ENCODE peak calls at places on chromosomes 2 and 18, in nine cellular contexts. Z is AG09309; H is B cell; R is HL-60; U is CD8-positive, alpha-beta T cell; A is HCT116; T is body of pancreas; E is cardiac fibroblast; S is BE2C. O is an unnamed sample.

GRCh38 chr18:429030-429429 is 71.5 kb downstream of the COLEC12 start:
- DNase-seq in A (no peak), T (no peak), E (peak), R (no peak), Z (no peak), H (no peak), S (no peak), U (no peak), O (no peak)

GRCh38 chr2:142040554-142040953 is 90.3 kb downstream of the LRP1B start:
- DNase-seq in E (no peak), A (no peak), S (no peak), H (no peak), Z (no peak), T (no peak), R (no peak), U (no peak), O (no peak)

GRCh38 chr2:134333646-134334189 is 79.8 kb downstream of the MGAT5 start:
- DNase-seq in A (no peak), Z (no peak), R (no peak), S (peak), H (no peak), U (no peak), E (peak), T (no peak), O (no peak)

GRCh38 chr2:176118606-176119370 is 2.2 kb downstream of the HOXD10 start:
- DNase-seq in U (no peak), R (no peak), A (peak), H (no peak), E (no peak), T (peak), S (peak), Z (no peak), O (no peak)

GRCh38 chr2:120267348-120267747 is 14.7 kb downstream of the RALB start:
- DNase-seq in R (no peak), E (no peak), H (no peak), T (no peak), U (no peak), A (no peak), S (no peak), Z (no peak), O (no peak)

GRCh38 chr18:55694291-55694690 is 106.3 kb upstream of the TCF4 start:
- DNase-seq in H (no peak), R (no peak), E (no peak), A (no peak), T (no peak), S (no peak), U (no peak), Z (peak), O (no peak)

GRCh38 chr2:157336137-157336721 is 10.6 kb upstream of the ERMN start:
- DNase-seq in T (peak), A (peak), R (peak), S (peak), U (peak), H (peak), E (peak), Z (no peak), O (no peak)

GRCh38 chr2:61970807-61971556 is 65.5 kb downstream of the COMMD1 start:
- DNase-seq in T (no peak), E (no peak), A (no peak), Z (no peak), S (no peak), R (no peak), U (no peak), H (no peak), O (no peak)

GRCh38 chr2:119174216-119174992 is 15.9 kb upstream of the C1QL2 start:
- DNase-seq in A (peak), E (peak), R (peak), U (peak), S (peak), Z (no peak), H (peak), T (peak), O (peak)

GRCh38 chr2:392181-392920 is 104.5 kb upstream of the ALKAL2 start:
- DNase-seq in U (no peak), R (no peak), S (no peak), T (no peak), A (no peak), E (no peak), H (no peak), Z (no peak), O (no peak)

GRCh38 chr2:127392828-127393578 is 5.2 kb upstream of the MAP3K2 start:
- DNase-seq in E (no peak), T (no peak), R (no peak), Z (no peak), S (no peak), U (no peak), H (no peak), A (no peak), O (no peak)

GRCh38 chr2:164841719-164842623 is at the start of gene COBLL1:
- DNase-seq in T (peak), U (no peak), R (no peak), Z (no peak), H (peak), E (peak), A (peak), S (peak), O (peak)

GRCh38 chr18:36511791-36512352 is 214.4 kb downstream of the FHOD3 start:
- DNase-seq in S (peak), E (peak), H (no peak), Z (peak), U (no peak), A (no peak), R (no peak), T (no peak), O (no peak)

GRCh38 chr2:216692636-216693413 is 2.5 kb downstream of the IGFBP5 start:
- DNase-seq in E (peak), Z (no peak), R (no peak), T (peak), S (peak), H (peak), U (peak), A (peak), O (peak)

GRCh38 chr2:174485763-174486613 is 841 bp downstream of the GPR155 start:
- DNase-seq in S (peak), R (no peak), U (no peak), E (peak), A (no peak), H (peak), T (peak), Z (no peak), O (no peak)

GRCh38 chr2:8144785-8145184 is 537.1 kb upstream of the ID2 start:
- DNase-seq in T (no peak), U (no peak), E (peak), R (no peak), H (no peak), A (no peak), Z (no peak), S (no peak), O (no peak)

GRCh38 chr18:44497757-44498490 is 182.8 kb upstream of the SETBP1 start:
- DNase-seq in A (no peak), E (no peak), U (no peak), T (no peak), Z (no peak), H (no peak), R (no peak), S (no peak), O (no peak)

GRCh38 chr18:22490429-22490846 is 72.7 kb upstream of the CTAGE1 start:
- DNase-seq in U (no peak), Z (no peak), A (no peak), R (no peak), S (no peak), E (no peak), T (no peak), H (no peak), O (no peak)

GRCh38 chr2:111950241-111950640 is 51.8 kb downstream of the MERTK start:
- DNase-seq in S (no peak), Z (no peak), E (no peak), R (no peak), T (no peak), A (no peak), U (no peak), H (no peak), O (no peak)

GRCh38 chr2:224518806-224519580 is 66.2 kb downstream of the CUL3 start:
- DNase-seq in T (no peak), U (no peak), E (peak), S (no peak), R (no peak), A (no peak), H (peak), Z (peak), O (no peak)

GRCh38 chr18:58937204-58937603 is 72.5 kb downstream of the ZNF532 start:
- DNase-seq in R (peak), A (no peak), Z (peak), T (no peak), H (no peak), S (no peak), U (no peak), E (peak), O (no peak)

GRCh38 chr2:229445013-229445412 is 173.9 kb upstream of the PID1 start:
- DNase-seq in S (no peak), Z (peak), U (no peak), T (peak), H (no peak), R (peak), E (peak), A (peak), O (no peak)

GRCh38 chr2:232336241-232336736 is 42.3 kb upstream of the ALPP start:
- DNase-seq in Z (no peak), H (no peak), R (no peak), S (no peak), A (no peak), T (no peak), E (no peak), U (no peak), O (peak)

GRCh38 chr2:119196301-119197124 is 27.1 kb upstream of the STEAP3 start:
- DNase-seq in S (no peak), R (no peak), U (no peak), T (no peak), A (no peak), E (peak), H (no peak), Z (peak), O (no peak)

GRCh38 chr2:197247083-197247482 is 63.5 kb downstream of the ANKRD44 start:
- DNase-seq in R (no peak), A (no peak), Z (no peak), E (no peak), H (no peak), U (no peak), T (no peak), S (peak), O (no peak)

GRCh38 chr18:25350561-25351201 is 1.3 kb downstream of the ZNF521 start:
- DNase-seq in A (no peak), R (no peak), U (no peak), S (no peak), T (no peak), Z (no peak), E (peak), H (peak), O (peak)

GRCh38 chr2:43885233-43885632 is 46.5 kb downstream of the ABCG8 start:
- DNase-seq in U (no peak), T (no peak), E (no peak), H (no peak), A (no peak), S (no peak), R (no peak), Z (no peak), O (no peak)

GRCh38 chr2:60550151-60550983 is 3.1 kb downstream of the BCL11A start:
- DNase-seq in S (peak), E (peak), U (peak), A (peak), Z (peak), R (peak), T (peak), H (peak), O (peak)

GRCh38 chr2:105952131-105952530 is 207.4 kb downstream of the NCK2 start:
- DNase-seq in S (no peak), A (no peak), E (no peak), R (no peak), T (no peak), H (no peak), U (no peak), Z (no peak), O (no peak)

GRCh38 chr2:8629402-8629801 is 52.5 kb upstream of the ID2 start:
- DNase-seq in S (no peak), T (no peak), R (no peak), E (no peak), A (no peak), U (no peak), H (no peak), Z (no peak), O (no peak)

GRCh38 chr2:226575928-226576327 is 223.7 kb downstream of the IRS1 start:
- DNase-seq in H (no peak), U (no peak), S (no peak), R (no peak), Z (no peak), E (no peak), A (no peak), T (no peak), O (no peak)

GRCh38 chr18:5414546-5414945 is 119.0 kb upstream of the ZBTB14 start:
- DNase-seq in A (no peak), S (no peak), T (no peak), U (no peak), Z (no peak), R (no peak), E (no peak), H (no peak), O (no peak)

GRCh38 chr2:100405403-100406119 is 11.9 kb downstream of the CHST10 start:
- DNase-seq in T (no peak), U (no peak), Z (no peak), S (no peak), E (no peak), A (no peak), R (no peak), H (no peak), O (no peak)

GRCh38 chr2:173092844-173093402 is 17.3 kb downstream of the MAP3K20 start:
- DNase-seq in U (no peak), E (no peak), R (no peak), T (no peak), A (no peak), S (no peak), Z (no peak), H (no peak), O (no peak)

GRCh38 chr2:42784204-42784880 is 8.0 kb downstream of the HAAO start:
- DNase-seq in A (no peak), R (no peak), H (no peak), Z (no peak), U (no peak), E (no peak), S (no peak), T (no peak), O (no peak)

GRCh38 chr18:76443519-76444435 is 51.3 kb downstream of the ZNF516 start:
- DNase-seq in A (no peak), R (no peak), U (no peak), T (no peak), E (no peak), S (peak), Z (no peak), H (no peak), O (no peak)

GRCh38 chr2:11768940-11769339 is 22.5 kb downstream of the LPIN1 start:
- DNase-seq in A (no peak), T (no peak), E (peak), U (no peak), Z (no peak), H (no peak), S (no peak), R (no peak), O (no peak)

GRCh38 chr2:100781009-100781325 is 39.0 kb upstream of the NPAS2 start:
- DNase-seq in H (no peak), Z (no peak), U (no peak), S (no peak), T (no peak), A (no peak), E (no peak), R (no peak), O (no peak)

DNA sequence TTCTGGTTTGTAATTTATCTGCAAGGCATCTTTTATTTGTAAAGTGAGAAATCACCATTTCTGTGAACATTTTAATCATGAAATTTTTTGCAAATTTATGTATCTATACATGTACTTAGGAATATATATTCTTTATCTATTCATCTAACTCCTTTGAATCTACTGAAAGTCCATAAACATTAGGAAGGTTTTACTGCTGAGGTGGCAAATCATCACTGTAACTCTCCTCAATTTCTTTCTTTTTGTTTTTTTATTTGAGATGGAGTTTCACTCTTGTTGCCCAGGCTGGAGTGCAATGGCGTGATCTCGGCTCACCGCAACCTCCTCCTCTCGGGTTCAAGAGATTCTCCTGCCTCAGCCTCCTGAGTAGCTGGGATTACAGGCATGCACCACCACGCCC is 296.3 kb downstream of the AGPS start:
- DNase-seq in U (no peak), T (no peak), S (no peak), Z (no peak), H (no peak), A (no peak), R (no peak), E (no peak), O (no peak)
- TF ChIP-seq CTCF in U (no peak), T (no peak), S (no peak), Z (no peak), H (no peak), A (no peak), R (no peak), E (no peak), O (no peak)

DNA sequence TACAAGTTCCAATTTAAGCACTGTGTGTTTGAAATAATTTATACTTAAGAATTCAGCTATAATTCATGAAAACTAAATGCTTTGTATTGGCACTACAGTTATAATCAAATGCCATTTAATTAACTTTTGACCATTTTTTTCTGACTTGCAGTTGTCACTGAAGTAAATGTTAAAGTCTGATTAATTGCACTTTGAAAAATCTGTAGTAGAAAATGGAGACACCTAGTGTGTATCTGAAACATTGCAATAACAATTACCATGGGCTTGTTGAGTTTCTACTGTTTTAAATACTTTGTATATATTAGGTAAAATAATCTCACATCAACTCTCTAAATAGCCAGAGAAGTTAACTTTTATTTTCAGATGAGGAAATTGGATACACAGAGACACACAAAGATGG is 458.6 kb upstream of the FSIP2 start:
- DNase-seq in R (no peak), Z (no peak), E (peak), T (no peak), U (no peak), A (no peak), H (no peak), S (no peak), O (no peak)
- TF ChIP-seq CTCF in R (peak), Z (no peak), E (peak), T (peak), U (no peak), A (peak), H (no peak), S (peak), O (peak)

DNA sequence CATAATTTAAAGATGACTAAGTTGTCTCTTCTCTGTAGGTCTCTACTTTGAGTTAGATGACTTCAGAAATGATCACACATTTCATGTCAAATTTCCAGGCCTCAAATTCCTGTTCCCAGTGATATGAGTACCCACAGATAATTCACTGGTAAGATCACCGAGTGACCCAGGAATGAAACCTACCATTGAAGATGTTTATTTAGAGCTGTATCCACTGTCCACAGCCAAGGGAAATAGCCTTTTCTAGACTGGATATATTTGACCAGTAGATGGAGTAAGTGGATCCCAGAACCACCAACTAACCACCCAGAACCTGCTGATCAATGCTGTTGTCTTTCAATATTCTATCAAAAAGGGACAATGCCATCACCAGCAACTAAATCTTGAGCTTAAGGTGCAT is 238.8 kb downstream of the SLC8A1 start:
- DNase-seq in R (no peak), H (no peak), S (no peak), E (peak), U (no peak), Z (no peak), T (no peak), A (no peak), O (no peak)
- TF ChIP-seq CTCF in R (no peak), H (no peak), S (peak), E (peak), U (no peak), Z (peak), T (peak), A (peak), O (peak)

DNA sequence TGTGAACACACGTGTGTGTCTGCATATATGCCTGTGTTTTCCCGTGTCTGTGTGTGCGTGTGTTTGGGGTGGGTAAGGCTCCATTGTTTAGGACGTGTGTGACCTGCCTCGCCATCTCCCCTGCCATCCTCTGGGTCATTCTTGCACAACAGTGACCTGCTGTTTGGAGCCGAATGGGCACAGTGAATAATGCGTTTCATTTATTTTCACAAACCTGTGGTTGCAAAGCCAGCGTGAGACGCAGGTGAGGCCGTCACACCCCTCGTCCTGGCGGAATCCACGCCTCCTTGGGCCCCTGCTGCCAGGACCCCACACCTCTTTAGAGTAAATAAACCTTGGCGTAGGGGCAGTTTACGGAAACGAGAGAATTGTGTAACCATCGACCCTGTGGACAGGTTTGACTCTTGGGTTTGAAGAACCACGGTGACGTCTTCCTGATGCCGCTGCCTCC is 80.9 kb downstream of the RTP5 start:
- DNase-seq in E (no peak), S (no peak), H (no peak), R (no peak), U (no peak), T (no peak), A (no peak), Z (no peak), O (no peak)
- TF ChIP-seq CTCF in E (no peak), S (no peak), H (no peak), R (no peak), U (no peak), T (no peak), A (no peak), Z (no peak), O (no peak)

GRCh38 chr2:239035361-239035814 is 187.5 kb downstream of the TWIST2 start:
- DNase-seq in H (peak), Z (no peak), S (peak), E (peak), U (peak), R (no peak), A (peak), T (peak), O (peak)
- TF ChIP-seq CTCF in H (peak), Z (peak), S (peak), E (peak), U (peak), R (peak), A (peak), T (peak), O (peak)

O was measured in progenitor cell of endocrine pancreas.